ENCODE peak calls at places on chromosomes 7 and 10, in ten cellular contexts. F is OCI-LY7, K is heart left ventricle, C is NB4, P is cardiac fibroblast, T is fibroblast of lung, U is MM.1S, Q is HL-60, M is PC-3, J is astrocyte of the spinal cord. O is an unnamed sample.

GRCh38 chr10:110995301-110995700 is 75.9 kb downstream of the SHOC2 start:
- DNase-seq in F (no peak), K (no peak), C (no peak), P (no peak), T (no peak), U (no peak), Q (no peak), M (no peak), J (no peak), O (no peak)

GRCh38 chr10:79168231-79168630 is 99.5 kb downstream of the ZMIZ1 start:
- DNase-seq in F (no peak), K (no peak), C (no peak), P (no peak), T (no peak), U (no peak), Q (no peak), M (no peak), J (no peak), O (no peak)

GRCh38 chr7:127901895-127902703 is 129.1 kb downstream of the LRRC4 start:
- DNase-seq in F (no peak), K (no peak), C (no peak), P (no peak), T (no peak), U (peak), Q (no peak), M (no peak), J (no peak), O (peak)

GRCh38 chr10:79449181-79450146 is 4.0 kb upstream of the ZCCHC24 start:
- DNase-seq in F (no peak), K (no peak), C (no peak), P (no peak), T (no peak), U (no peak), Q (no peak), M (peak), J (no peak), O (no peak)

GRCh38 chr7:29483219-29484104 is 80.2 kb upstream of the PRR15 start:
- DNase-seq in F (no peak), K (peak), C (no peak), P (no peak), T (no peak), U (no peak), Q (no peak), M (no peak), J (no peak), O (no peak)

GRCh38 chr10:102413053-102413705 is 5.4 kb downstream of the PSD start:
- DNase-seq in F (peak), K (no peak), C (peak), P (peak), T (no peak), U (peak), Q (no peak), M (no peak), J (no peak), O (peak)

GRCh38 chr10:45564303-45564959 is 108.1 kb downstream of the ZFAND4 start:
- DNase-seq in F (no peak), K (no peak), C (no peak), P (no peak), T (no peak), U (no peak), Q (no peak), M (no peak), J (no peak), O (no peak)

GRCh38 chr10:101694674-101695403 is at the start of gene FBXW4:
- DNase-seq in F (peak), K (peak), C (peak), P (peak), T (peak), U (peak), Q (peak), M (peak), J (no peak), O (peak)

GRCh38 chr10:44005788-44006099 is 357.1 kb upstream of the ZNF32 start:
- DNase-seq in F (no peak), K (no peak), C (no peak), P (no peak), T (no peak), U (no peak), Q (no peak), M (no peak), J (no peak), O (no peak)

GRCh38 chr7:2387897-2388636 is 15.3 kb upstream of the CHST12 start:
- DNase-seq in F (no peak), K (peak), C (no peak), P (no peak), T (no peak), U (no peak), Q (no peak), M (no peak), J (no peak), O (no peak)

GRCh38 chr7:105438847-105439173 is 50.1 kb upstream of the SRPK2 start:
- DNase-seq in F (no peak), K (no peak), C (no peak), P (no peak), T (no peak), U (no peak), Q (no peak), M (no peak), J (no peak), O (peak)

GRCh38 chr10:125538947-125539649 is 143.9 kb downstream of the TEX36 start:
- DNase-seq in F (no peak), K (peak), C (no peak), P (no peak), T (no peak), U (no peak), Q (no peak), M (peak), J (no peak), O (no peak)

GRCh38 chr10:104128214-104128613 is 6.2 kb downstream of the SFR1 start:
- DNase-seq in F (no peak), K (no peak), C (no peak), P (peak), T (peak), U (no peak), Q (no peak), M (peak), J (peak), O (no peak)

GRCh38 chr7:75889826-75890225 is 11.0 kb downstream of the RHBDD2 start:
- DNase-seq in F (no peak), K (no peak), C (no peak), P (peak), T (peak), U (no peak), Q (no peak), M (no peak), J (peak), O (no peak)

GRCh38 chr10:36880898-36881297 is 244.5 kb upstream of the ANKRD30A start:
- DNase-seq in F (peak), K (no peak), C (peak), P (peak), T (peak), U (peak), Q (no peak), M (peak), J (peak), O (peak)

GRCh38 chr7:120110169-120110568 is 162.8 kb upstream of the KCND2 start:
- DNase-seq in F (no peak), K (no peak), C (no peak), P (no peak), T (no peak), U (no peak), Q (no peak), M (peak), J (no peak), O (no peak)

GRCh38 chr7:155425946-155426345 is 32.0 kb upstream of the EN2 start:
- DNase-seq in F (no peak), K (peak), C (no peak), P (no peak), T (no peak), U (no peak), Q (no peak), M (no peak), J (no peak), O (no peak)

GRCh38 chr7:85103962-85104361 is 82.9 kb downstream of the SEMA3D start:
- DNase-seq in F (no peak), K (no peak), C (peak), P (peak), T (peak), U (no peak), Q (no peak), M (peak), J (no peak), O (no peak)

GRCh38 chr7:29764227-29764626 is 42.1 kb upstream of the WIPF3 start:
- DNase-seq in F (no peak), K (no peak), C (no peak), P (no peak), T (no peak), U (no peak), Q (no peak), M (peak), J (no peak), O (no peak)

GRCh38 chr7:44065431-44066110 is at the start of gene PGAM2:
- DNase-seq in F (no peak), K (peak), C (peak), P (peak), T (no peak), U (no peak), Q (peak), M (no peak), J (no peak), O (no peak)

GRCh38 chr7:108430664-108431063 is 25.6 kb downstream of the NRCAM start:
- DNase-seq in F (no peak), K (no peak), C (no peak), P (no peak), T (no peak), U (no peak), Q (no peak), M (no peak), J (no peak), O (no peak)

GRCh38 chr7:116864084-116864483 is 1.7 kb downstream of the CAPZA2 start:
- DNase-seq in F (no peak), K (no peak), C (no peak), P (no peak), T (peak), U (no peak), Q (no peak), M (no peak), J (no peak), O (no peak)

GRCh38 chr7:116591202-116592040 is 66.6 kb downstream of the CAV1 start:
- DNase-seq in F (peak), K (no peak), C (peak), P (peak), T (no peak), U (peak), Q (no peak), M (peak), J (peak), O (peak)

GRCh38 chr10:99917963-99918825 is 91.6 kb downstream of the DNMBP start:
- DNase-seq in F (no peak), K (peak), C (no peak), P (peak), T (peak), U (no peak), Q (no peak), M (no peak), J (peak), O (peak)

GRCh38 chr10:127034224-127034623 is 129.0 kb downstream of the DOCK1 start:
- DNase-seq in F (no peak), K (no peak), C (no peak), P (no peak), T (no peak), U (no peak), Q (no peak), M (no peak), J (no peak), O (no peak)

GRCh38 chr7:22173884-22174573 is 182.9 kb downstream of the RAPGEF5 start:
- DNase-seq in F (no peak), K (no peak), C (peak), P (peak), T (no peak), U (no peak), Q (peak), M (peak), J (no peak), O (peak)

GRCh38 chr10:46292573-46293023 is 5.8 kb downstream of the ANTXRL start:
- DNase-seq in F (no peak), K (no peak), C (no peak), P (no peak), T (no peak), U (no peak), Q (no peak), M (no peak), J (no peak), O (no peak)

GRCh38 chr10:47098964-47099363 is 187.7 kb downstream of the PTPN20 start:
- DNase-seq in F (no peak), K (no peak), C (no peak), P (no peak), T (no peak), U (no peak), Q (no peak), M (no peak), J (no peak), O (no peak)

GRCh38 chr7:7535688-7536087 is at the start of gene COL28A1:
- DNase-seq in F (no peak), K (no peak), C (no peak), P (no peak), T (no peak), U (no peak), Q (no peak), M (no peak), J (no peak), O (no peak)

GRCh38 chr10:116743266-116744064 is 1.1 kb upstream of the HSPA12A start:
- DNase-seq in F (no peak), K (no peak), C (no peak), P (no peak), T (no peak), U (no peak), Q (no peak), M (no peak), J (no peak), O (no peak)
- H3K4me3 ChIP-seq in F (no peak), K (peak), C (no peak), P (peak), T (no peak), U (peak), Q (no peak), M (peak), J (peak), O (no peak)

DNA sequence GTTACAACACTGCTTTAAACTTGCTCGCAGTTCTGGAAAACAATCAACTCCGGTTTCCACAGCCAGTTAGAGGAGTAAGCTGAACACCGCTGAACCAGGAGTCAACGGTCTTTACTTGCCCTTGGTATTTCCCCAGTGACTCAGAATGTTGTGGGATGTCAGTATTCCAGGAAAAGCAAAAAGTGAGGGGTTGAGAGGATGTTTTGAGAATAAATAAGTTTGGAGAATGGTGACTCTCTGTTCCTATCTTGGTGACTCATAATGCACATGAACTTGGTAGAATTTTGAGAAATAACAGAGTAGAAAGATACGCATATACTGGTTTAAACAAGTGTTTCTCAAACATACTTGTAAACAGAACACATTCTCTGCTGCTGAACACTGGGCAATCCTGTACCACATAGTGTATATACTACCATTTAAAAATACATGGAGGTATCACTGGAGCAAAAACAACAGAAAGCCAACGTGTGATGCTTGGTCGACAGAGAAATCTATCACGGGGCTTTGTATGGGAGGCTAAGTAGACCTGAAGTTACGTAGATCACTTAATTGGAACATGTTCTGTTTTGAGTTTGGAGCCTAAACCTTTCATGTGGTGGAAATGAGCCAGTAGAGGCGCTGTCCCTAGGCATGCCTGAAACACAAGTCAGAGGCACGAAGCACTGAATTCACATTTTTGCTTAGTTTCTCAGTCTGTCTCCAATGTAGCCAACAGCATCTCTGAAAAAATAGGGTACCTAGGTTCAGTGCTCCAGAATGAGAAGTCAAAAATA is 534.3 kb downstream of the PARD3 start:
- DNase-seq in F (no peak), K (no peak), C (no peak), P (peak), T (peak), U (no peak), Q (no peak), M (peak), J (peak), O (no peak)
- TF ChIP-seq CTCF in F (peak), K (no peak), C (no peak), P (peak), T (peak), U (no peak), Q (no peak), M (peak), J (peak), O (no peak)

DNA sequence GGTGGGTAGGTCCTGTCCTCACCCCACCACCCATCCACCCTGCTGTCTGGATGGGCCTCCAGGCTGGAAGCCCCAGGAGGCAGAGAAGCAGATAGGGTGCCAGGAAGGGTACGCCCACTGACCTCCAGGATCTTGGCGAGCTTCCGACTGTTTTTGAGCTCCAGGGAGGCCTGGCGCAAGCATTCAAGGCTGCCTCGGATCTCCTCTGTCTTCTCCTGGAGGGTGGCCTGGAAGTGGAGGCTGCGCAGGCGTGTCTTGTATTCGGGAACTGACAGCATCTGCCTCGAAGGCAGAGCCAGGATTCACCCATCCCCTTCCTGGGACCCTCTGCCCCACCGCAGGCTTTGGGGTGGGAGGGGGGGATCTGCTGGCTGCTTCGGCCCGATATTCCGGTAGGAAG is 48.4 kb downstream of the GRID2IP start:
- DNase-seq in F (no peak), K (no peak), C (no peak), P (no peak), T (no peak), U (no peak), Q (no peak), M (no peak), J (no peak), O (no peak)
- H3K4me3 ChIP-seq in F (no peak), K (peak), C (no peak), P (no peak), T (no peak), U (peak), Q (no peak), M (peak), J (no peak), O (no peak)

GRCh38 chr7:36154255-36155212 is 1.5 kb downstream of the EEPD1 start:
- DNase-seq in F (no peak), K (no peak), C (no peak), P (no peak), T (no peak), U (no peak), Q (no peak), M (peak), J (no peak), O (no peak)
- TF ChIP-seq CTCF in F (no peak), K (peak), C (no peak), P (no peak), T (no peak), U (no peak), Q (no peak), M (peak), J (no peak), O (no peak)

GRCh38 chr10:5685764-5686240 is 1.2 kb downstream of the TASOR2 start:
- DNase-seq in F (peak), K (no peak), C (no peak), P (peak), T (peak), U (no peak), Q (no peak), M (no peak), J (peak), O (no peak)
- H3K4me3 ChIP-seq in F (peak), K (peak), C (peak), P (peak), T (peak), U (peak), Q (peak), M (peak), J (peak), O (peak)

GRCh38 chr7:103915958-103916357 is 73.5 kb downstream of the RELN start:
- DNase-seq in F (no peak), K (no peak), C (peak), P (peak), T (peak), U (no peak), Q (no peak), M (peak), J (no peak), O (no peak)

GRCh38 chr7:103912906-103913610 is 76.4 kb downstream of the RELN start:
- DNase-seq in F (no peak), K (no peak), C (no peak), P (peak), T (peak), U (no peak), Q (no peak), M (no peak), J (no peak), O (no peak)

GRCh38 chr7:103918928-103919868 is 70.3 kb downstream of the RELN start:
- DNase-seq in F (no peak), K (no peak), C (no peak), P (no peak), T (no peak), U (no peak), Q (no peak), M (no peak), J (no peak), O (no peak)

DNA sequence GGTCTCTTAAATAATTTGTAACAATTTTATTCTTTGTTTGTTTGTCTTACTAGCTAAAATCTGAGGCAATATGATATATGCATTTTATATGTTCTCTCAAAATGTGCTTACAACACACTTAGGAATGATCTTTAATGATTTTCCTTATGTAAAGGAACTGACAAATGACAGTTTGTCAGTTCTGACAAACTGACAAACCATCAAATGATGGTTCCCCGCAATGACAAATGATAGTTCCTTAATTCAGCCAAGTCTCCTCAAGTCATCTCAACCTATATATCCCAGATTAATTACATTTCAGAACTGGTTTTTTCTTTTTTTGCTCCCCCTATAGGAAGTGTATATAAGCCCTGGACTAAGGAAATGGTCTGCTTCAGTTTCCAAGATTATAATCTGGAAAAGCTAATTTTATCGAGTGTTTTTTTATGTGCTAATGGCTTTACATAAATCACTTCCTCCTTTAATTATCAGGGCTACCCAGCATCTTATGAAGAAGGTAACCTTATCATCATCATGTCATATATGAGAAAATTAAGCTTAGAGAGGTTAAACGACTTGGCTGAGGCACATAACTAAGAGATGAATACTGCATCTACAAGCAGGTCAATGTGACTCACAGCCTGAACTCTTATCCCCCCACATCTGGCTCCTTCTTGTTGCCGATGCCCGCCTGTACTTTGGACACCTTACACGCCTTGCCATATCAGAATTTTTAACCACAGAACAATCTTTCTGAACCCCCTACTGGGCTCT is 75.1 kb downstream of the RELN start:
- DNase-seq in F (no peak), K (no peak), C (no peak), P (no peak), T (peak), U (no peak), Q (no peak), M (no peak), J (peak), O (no peak)
- TF ChIP-seq CTCF in F (no peak), K (no peak), C (no peak), P (no peak), T (no peak), U (no peak), Q (no peak), M (peak), J (no peak), O (no peak)

O was measured in GM12865.